ENCODE peak calls at places on chromosomes 7 and 10, in five cellular contexts. J is IMR-90, Z is HL-60, L is A549, N is endothelial cell of umbilical vein. K is an unnamed sample.

GRCh38 chr7:36538126-36538525 is 148.5 kb downstream of the ANLN start:
- DNase-seq in J (no peak), Z (no peak), L (no peak), N (no peak), K (no peak)

GRCh38 chr10:1461016-1461415 is 276.3 kb downstream of the ADARB2 start:
- DNase-seq in J (no peak), Z (no peak), L (no peak), N (no peak), K (no peak)

GRCh38 chr7:16933296-16934248 is 51.8 kb upstream of the AGR3 start:
- DNase-seq in J (no peak), Z (peak; percentile 93), L (no peak), N (no peak), K (no peak)

GRCh38 chr7:112204776-112205347 is 1.3 kb downstream of the DOCK4 start:
- DNase-seq in J (no peak), Z (no peak), L (no peak), N (peak; percentile 45), K (no peak)

GRCh38 chr10:659710-660141 is 29.7 kb downstream of the DIP2C start:
- DNase-seq in J (peak; percentile 87), Z (no peak), L (no peak), N (peak; percentile 71), K (no peak)

GRCh38 chr10:13809447-13809846 is 222.7 kb downstream of the PRPF18 start:
- DNase-seq in J (no peak), Z (no peak), L (no peak), N (no peak), K (peak; percentile 20)

GRCh38 chr10:13890617-13891541 is 304.1 kb downstream of the PRPF18 start:
- DNase-seq in J (peak; percentile 52), Z (no peak), L (no peak), N (peak; percentile 56), K (no peak)

GRCh38 chr10:20714979-20715378 is 182.1 kb downstream of the NEBL start:
- DNase-seq in J (no peak), Z (no peak), L (no peak), N (no peak), K (no peak)

GRCh38 chr10:97789770-97790397 is 18.1 kb upstream of the SFRP5 start:
- DNase-seq in J (no peak), Z (no peak), L (no peak), N (no peak), K (no peak)

GRCh38 chr10:97796651-97797050 is 24.9 kb upstream of the SFRP5 start:
- DNase-seq in J (no peak), Z (no peak), L (no peak), N (no peak), K (no peak)

GRCh38 chr10:97788552-97789442 is 17.0 kb upstream of the SFRP5 start:
- DNase-seq in J (no peak), Z (no peak), L (no peak), N (no peak), K (peak; percentile 34)

GRCh38 chr10:97795886-97796285 is 24.1 kb upstream of the SFRP5 start:
- DNase-seq in J (no peak), Z (no peak), L (no peak), N (no peak), K (no peak)

DNA sequence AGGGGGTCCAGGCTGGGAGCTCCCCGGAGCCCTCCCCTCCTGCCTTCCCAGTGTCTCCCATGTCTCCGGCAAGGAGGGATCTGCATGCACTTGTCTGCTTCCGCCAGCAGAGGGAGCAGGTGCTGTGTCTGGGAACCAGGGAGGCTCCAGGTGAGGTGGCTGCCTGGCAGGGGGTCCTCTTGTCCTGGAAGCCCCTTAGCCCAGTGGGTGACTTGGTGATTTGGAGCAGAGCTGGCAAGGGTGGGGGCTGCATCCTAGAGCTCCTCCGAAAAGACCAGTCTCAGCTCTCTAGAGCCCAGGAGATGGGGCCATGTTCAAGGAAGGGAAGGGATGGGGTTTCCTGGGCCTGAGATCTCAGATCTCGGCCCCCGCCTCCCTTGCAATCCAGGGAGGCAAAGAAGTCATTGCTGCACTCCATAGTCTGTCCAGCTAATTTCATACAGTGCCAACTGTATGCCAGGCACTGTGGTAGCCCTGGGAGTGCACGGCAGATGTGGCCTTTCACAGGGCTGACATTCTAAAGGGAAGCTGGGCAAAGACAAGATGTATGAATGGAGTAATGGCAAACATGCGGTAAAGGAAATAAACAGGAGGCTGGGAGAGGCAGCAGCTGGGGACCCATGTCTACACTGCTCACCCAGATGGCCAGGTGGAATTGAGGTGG is 20.4 kb upstream of the SFRP5 start:
- DNase-seq in J (peak; percentile 46), Z (no peak), L (peak; percentile 64), N (peak; percentile 43), K (peak; percentile 73)
- TF ChIP-seq CTCF in J (peak; percentile 75), Z (peak; percentile 93), L (peak; percentile 93), N (peak; percentile 76), K (peak; percentile 87)

DNA sequence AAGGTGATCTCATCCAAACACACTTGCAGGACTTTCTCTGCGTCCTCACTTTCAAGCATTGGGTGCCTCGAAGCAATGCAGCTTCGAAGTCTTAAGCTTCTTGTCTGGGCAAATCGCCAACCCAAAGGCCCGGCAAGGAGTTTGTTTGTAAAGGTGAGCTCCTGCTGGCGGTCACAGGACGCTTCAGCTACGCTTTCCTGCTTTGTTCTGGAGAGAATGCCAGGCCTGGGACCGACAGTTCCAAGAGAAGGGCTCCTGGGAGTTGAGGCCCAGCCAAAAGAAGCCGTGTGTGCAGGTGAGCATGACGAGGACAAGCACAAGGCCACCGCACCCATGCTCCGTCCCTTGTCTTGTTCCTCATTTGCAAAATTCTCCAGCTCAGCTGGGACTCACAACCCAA is 106.6 kb upstream of the DOCK1 start:
- DNase-seq in J (no peak), Z (no peak), L (peak; percentile 4), N (no peak), K (no peak)
- TF ChIP-seq CTCF in J (no peak), Z (no peak), L (no peak), N (no peak), K (no peak)

DNA sequence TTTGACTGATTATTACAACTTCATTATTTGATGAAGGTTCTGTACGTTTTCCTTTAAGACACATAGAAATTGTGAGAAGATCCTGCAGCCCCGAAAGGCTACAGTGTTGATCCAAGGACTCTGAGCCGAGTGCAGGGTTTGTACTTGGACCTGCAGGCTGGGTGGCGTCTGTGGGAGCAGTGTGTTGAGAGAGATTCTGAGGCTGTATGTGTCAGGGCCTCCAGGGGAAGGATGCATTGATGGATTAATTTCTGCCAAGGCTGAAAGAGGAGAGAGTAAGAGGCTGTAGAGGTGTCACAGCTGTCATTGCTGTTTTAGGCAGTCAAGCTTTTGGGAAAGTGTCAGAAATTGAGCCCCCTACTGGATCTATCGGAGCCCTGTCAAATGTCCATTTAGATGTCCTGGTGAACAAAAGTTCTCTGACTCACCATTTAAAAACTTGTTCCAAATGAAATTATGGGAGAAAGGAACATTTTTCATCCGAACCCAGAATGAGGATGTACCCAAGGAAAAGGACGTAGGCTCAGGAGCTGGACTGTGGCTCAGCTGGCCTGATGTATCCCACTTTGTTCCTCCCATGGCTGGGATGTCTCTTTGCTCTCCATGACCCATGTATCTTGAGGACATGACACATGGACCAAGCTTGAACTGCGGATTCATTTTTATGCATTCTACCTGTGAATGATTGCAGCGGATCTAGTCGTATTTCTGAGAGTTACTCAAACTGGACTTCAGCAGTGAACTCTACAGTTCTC is 102.2 kb downstream of the TCF7L2 start:
- DNase-seq in J (no peak), Z (no peak), L (no peak), N (no peak), K (no peak)
- TF ChIP-seq CTCF in J (peak; percentile 13), Z (no peak), L (peak; percentile 38), N (peak; percentile 21), K (peak; percentile 12)

GRCh38 chr7:107891619-107892366 is 810 bp downstream of the DLD start:
- DNase-seq in J (peak; percentile 60), Z (no peak), L (peak; percentile 21), N (peak; percentile 63), K (no peak)
- TF ChIP-seq CTCF in J (no peak), Z (no peak), L (no peak), N (no peak), K (no peak)

GRCh38 chr10:51082857-51083256 is 8.6 kb downstream of the PRKG1 start:
- DNase-seq in J (no peak), Z (no peak), L (no peak), N (no peak), K (no peak)

GRCh38 chr10:51077507-51077906 is 3.2 kb downstream of the PRKG1 start:
- DNase-seq in J (no peak), Z (no peak), L (no peak), N (no peak), K (no peak)

GRCh38 chr10:51079766-51080165 is 5.5 kb downstream of the PRKG1 start:
- DNase-seq in J (no peak), Z (no peak), L (no peak), N (no peak), K (no peak)

GRCh38 chr10:51076442-51076841 is 2.2 kb downstream of the PRKG1 start:
- DNase-seq in J (no peak), Z (no peak), L (no peak), N (no peak), K (no peak)

DNA sequence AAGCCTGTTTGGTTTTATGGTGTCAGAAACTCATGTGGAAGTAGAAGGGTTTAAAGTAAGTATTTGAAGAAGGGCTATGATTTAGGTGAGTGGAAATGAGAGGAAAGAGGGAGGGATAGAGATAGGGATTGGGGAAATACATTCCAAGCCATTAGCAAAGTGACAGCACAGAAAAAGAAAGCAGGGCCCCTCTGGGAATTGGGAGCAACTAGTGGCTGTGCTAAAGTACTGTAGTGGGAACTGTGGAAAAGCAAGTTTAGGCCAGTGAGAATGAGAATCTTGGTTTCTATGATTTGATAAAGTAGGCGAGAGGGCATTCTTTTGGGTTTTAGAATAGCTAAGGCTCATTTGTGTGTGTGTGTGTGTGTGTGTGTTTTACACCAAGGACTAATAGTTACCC is 5.0 kb downstream of the PRKG1 start:
- DNase-seq in J (no peak), Z (no peak), L (no peak), N (no peak), K (no peak)
- TF ChIP-seq CTCF in J (no peak), Z (no peak), L (no peak), N (no peak), K (no peak)

DNA sequence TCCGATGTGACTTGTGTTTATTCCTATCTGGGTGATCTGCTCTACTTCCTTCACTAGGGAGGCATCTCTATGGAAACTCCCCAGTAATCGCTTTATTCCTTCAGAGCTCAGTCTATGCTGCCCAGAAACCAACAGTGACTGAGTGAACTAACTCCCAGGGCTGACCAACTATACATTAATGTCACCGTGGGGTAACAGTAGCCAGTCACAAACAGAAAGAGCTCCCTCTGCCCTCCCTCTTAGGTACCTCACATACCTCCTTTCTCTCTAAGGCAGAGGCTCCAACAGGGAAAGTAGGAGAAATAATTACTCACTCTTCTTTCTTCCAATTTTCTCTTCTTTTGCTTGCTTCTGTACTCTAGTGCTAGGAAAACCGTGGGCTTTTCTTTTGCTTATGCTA is 855.0 kb downstream of the REEP3 start:
- DNase-seq in J (no peak), Z (no peak), L (no peak), N (no peak), K (no peak)
- TF ChIP-seq CTCF in J (no peak), Z (no peak), L (no peak), N (no peak), K (peak; percentile 30)

GRCh38 chr10:85788570-85788969 is 578.0 kb downstream of the GRID1 start:
- DNase-seq in J (no peak), Z (no peak), L (no peak), N (no peak), K (no peak)

GRCh38 chr10:85784792-85785191 is 581.8 kb downstream of the GRID1 start:
- DNase-seq in J (no peak), Z (no peak), L (no peak), N (no peak), K (no peak)

GRCh38 chr10:85787393-85787792 is 579.2 kb downstream of the GRID1 start:
- DNase-seq in J (no peak), Z (no peak), L (no peak), N (no peak), K (no peak)

GRCh38 chr10:85789125-85789524 is 577.5 kb downstream of the GRID1 start:
- DNase-seq in J (no peak), Z (no peak), L (no peak), N (no peak), K (no peak)

GRCh38 chr10:85786401-85786899 is 580.1 kb downstream of the GRID1 start:
- DNase-seq in J (no peak), Z (no peak), L (no peak), N (no peak), K (no peak)
- TF ChIP-seq CTCF in J (no peak), Z (no peak), L (no peak), N (no peak), K (peak; percentile 52)

K was measured in progenitor cell of endocrine pancreas.